ENCODE peak calls at places on chromosomes 5 and 9, in nine cellular contexts. Y, I, U, Z, C, F, B, N and O are unnamed samples.

GRCh38 chr5:59020611-59021285 is 437.9 kb downstream of the RAB3C start:
- DNase-seq in Y (no peak), C (no peak), F (no peak), U (no peak), I (no peak), B (no peak), N (peak; percentile 76), Z (no peak), O (no peak)

GRCh38 chr9:91560301-91560700 is 136.7 kb upstream of the NFIL3 start:
- DNase-seq in F (no peak), Z (no peak), C (no peak), I (no peak), U (no peak), N (no peak), Y (no peak), B (no peak), O (no peak)

GRCh38 chr5:37248970-37249819 is at the start of gene CPLANE1:
- DNase-seq in C (peak; percentile 84), F (peak; percentile 87), N (peak; percentile 60), I (peak; percentile 92), Z (peak; percentile 86), B (peak; percentile 50), U (no peak), Y (peak; percentile 83), O (peak; percentile 7)

GRCh38 chr9:121836382-121836885 is 185.0 kb downstream of the DAB2IP start:
- DNase-seq in B (no peak), Z (no peak), F (peak; percentile 21), I (peak; percentile 23), C (no peak), N (no peak), U (no peak), Y (no peak), O (no peak)

GRCh38 chr5:160167623-160168165 is 48.4 kb upstream of the PWWP2A start:
- DNase-seq in C (no peak), F (no peak), B (no peak), N (no peak), U (no peak), Z (no peak), Y (no peak), I (no peak), O (no peak)

GRCh38 chr5:21919417-21920022 is 933.6 kb downstream of the CDH12 start:
- DNase-seq in F (no peak), C (peak; percentile 12), Z (no peak), U (no peak), B (peak; percentile 15), Y (peak; percentile 80), N (no peak), I (no peak), O (no peak)

GRCh38 chr5:9464478-9464877 is 81.4 kb downstream of the SEMA5A start:
- DNase-seq in I (no peak), N (no peak), Z (no peak), F (no peak), Y (no peak), B (no peak), C (no peak), U (no peak), O (no peak)

GRCh38 chr5:157870837-157871834 is 12.2 kb upstream of the CLINT1 start:
- DNase-seq in Y (no peak), B (no peak), N (no peak), Z (no peak), C (no peak), I (no peak), U (peak; percentile 55), F (no peak), O (no peak)